ENCODE peak calls at places on chromosomes 12 and 14, in seven cellular contexts. One of them, this sample, is unnamed.
A peak's percentile ranks its signal among the peaks of the same experiment; 100 is the strongest.

GRCh38 chr14:88040141-88040540 is 35.2 kb downstream of the GPR65 start:
- DNase-seq in lung: no peak
- DNase-seq in BE2C: no peak
- DNase-seq in HCT116: no peak
- DNase-seq in A549: no peak
- DNase-seq in lower lobe of right lung: no peak
- DNase-seq in HL-60: no peak
- DNase-seq in this sample: no peak

GRCh38 chr14:102782974-102783373 is 5.7 kb downstream of the TRAF3 start:
- DNase-seq in BE2C: no peak
- DNase-seq in A549: no peak
- DNase-seq in lower lobe of right lung: no peak
- DNase-seq in HL-60: no peak
- DNase-seq in HCT116: no peak
- DNase-seq in lung: no peak
- DNase-seq in this sample: no peak

GRCh38 chr12:26373606-26374495 is 178.5 kb downstream of the SSPN start:
- DNase-seq in lung: no peak
- DNase-seq in HCT116: no peak
- DNase-seq in A549: no peak
- DNase-seq in HL-60: no peak
- DNase-seq in lower lobe of right lung: no peak
- DNase-seq in BE2C: no peak
- DNase-seq in this sample: peak; percentile 7

GRCh38 chr12:71661977-71662522 is 1.6 kb downstream of the ZFC3H1 start:
- DNase-seq in lung: no peak
- DNase-seq in BE2C: no peak
- DNase-seq in HL-60: no peak
- DNase-seq in A549: no peak
- DNase-seq in lower lobe of right lung: no peak
- DNase-seq in HCT116: no peak
- DNase-seq in this sample: peak; percentile 66

GRCh38 chr12:90490355-90490754 is 464.6 kb downstream of the CCER1 start:
- DNase-seq in BE2C: no peak
- DNase-seq in HL-60: no peak
- DNase-seq in lung: no peak
- DNase-seq in HCT116: no peak
- DNase-seq in A549: no peak
- DNase-seq in lower lobe of right lung: no peak
- DNase-seq in this sample: no peak

GRCh38 chr12:100706029-100706428 is 88.5 kb upstream of the ANO4 start:
- DNase-seq in HCT116: peak; percentile 21
- DNase-seq in BE2C: no peak
- DNase-seq in A549: peak; percentile 39
- DNase-seq in lung: no peak
- DNase-seq in HL-60: no peak
- DNase-seq in lower lobe of right lung: no peak
- DNase-seq in this sample: peak; percentile 52

GRCh38 chr14:65336191-65336591 is 76.3 kb upstream of the FUT8 start:
- DNase-seq in A549: no peak
- DNase-seq in BE2C: no peak
- DNase-seq in HL-60: no peak
- DNase-seq in HCT116: no peak
- DNase-seq in lower lobe of right lung: no peak
- DNase-seq in lung: no peak
- DNase-seq in this sample: peak; percentile 71

GRCh38 chr12:104691661-104692334 is 235.1 kb downstream of the CHST11 start:
- DNase-seq in HL-60: no peak
- DNase-seq in lower lobe of right lung: no peak
- DNase-seq in HCT116: no peak
- DNase-seq in A549: no peak
- DNase-seq in lung: no peak
- DNase-seq in BE2C: no peak
- DNase-seq in this sample: no peak

GRCh38 chr12:11829764-11830194 is 180.3 kb downstream of the ETV6 start:
- DNase-seq in HL-60: no peak
- DNase-seq in A549: no peak
- DNase-seq in lower lobe of right lung: no peak
- DNase-seq in BE2C: no peak
- DNase-seq in HCT116: no peak
- DNase-seq in lung: no peak
- DNase-seq in this sample: no peak

GRCh38 chr12:47905313-47905730 is 528 bp upstream of the VDR start:
- DNase-seq in HL-60: no peak
- DNase-seq in A549: no peak
- DNase-seq in HCT116: no peak
- DNase-seq in lung: peak; percentile 75
- DNase-seq in BE2C: no peak
- DNase-seq in lower lobe of right lung: peak; percentile 81
- DNase-seq in this sample: no peak

GRCh38 chr12:106284294-106285105 is 18.0 kb upstream of the TCP11L2 start:
- DNase-seq in HCT116: no peak
- DNase-seq in lower lobe of right lung: no peak
- DNase-seq in lung: no peak
- DNase-seq in A549: no peak
- DNase-seq in HL-60: no peak
- DNase-seq in BE2C: no peak
- DNase-seq in this sample: no peak

GRCh38 chr12:131018808-131019397 is 65.2 kb downstream of the ADGRD1 start:
- DNase-seq in lower lobe of right lung: no peak
- DNase-seq in lung: no peak
- DNase-seq in HCT116: no peak
- DNase-seq in BE2C: no peak
- DNase-seq in A549: no peak
- DNase-seq in HL-60: no peak
- DNase-seq in this sample: no peak

GRCh38 chr14:72685456-72685855 is 208.4 kb downstream of the DPF3 start:
- DNase-seq in A549: no peak
- DNase-seq in HL-60: no peak
- DNase-seq in lung: no peak
- DNase-seq in lower lobe of right lung: no peak
- DNase-seq in HCT116: no peak
- DNase-seq in BE2C: no peak
- DNase-seq in this sample: no peak

GRCh38 chr14:70714055-70714550 is 72.4 kb downstream of the TTC9 start:
- DNase-seq in A549: peak; percentile 70
- DNase-seq in HL-60: no peak
- DNase-seq in lung: no peak
- DNase-seq in lower lobe of right lung: no peak
- DNase-seq in HCT116: peak; percentile 54
- DNase-seq in BE2C: peak; percentile 60
- DNase-seq in this sample: peak; percentile 74

GRCh38 chr14:50044040-50044651 is 72.2 kb downstream of the VCPKMT start:
- DNase-seq in HCT116: no peak
- DNase-seq in HL-60: no peak
- DNase-seq in lower lobe of right lung: no peak
- DNase-seq in BE2C: no peak
- DNase-seq in A549: no peak
- DNase-seq in lung: no peak
- DNase-seq in this sample: no peak

GRCh38 chr14:55430024-55430690 is 10.3 kb downstream of the TBPL2 start:
- DNase-seq in HL-60: no peak
- DNase-seq in lower lobe of right lung: no peak
- DNase-seq in HCT116: peak; percentile 66
- DNase-seq in lung: peak; percentile 43
- DNase-seq in A549: peak; percentile 79
- DNase-seq in BE2C: peak; percentile 52
- DNase-seq in this sample: peak; percentile 92

GRCh38 chr12:5785601-5786000 is 159.5 kb downstream of the ANO2 start:
- DNase-seq in A549: no peak
- DNase-seq in HCT116: no peak
- DNase-seq in BE2C: no peak
- DNase-seq in lung: no peak
- DNase-seq in HL-60: no peak
- DNase-seq in lower lobe of right lung: no peak
- DNase-seq in this sample: no peak

GRCh38 chr14:83826838-83827237 is 1703.1 kb upstream of the FLRT2 start:
- DNase-seq in HCT116: no peak
- DNase-seq in lung: no peak
- DNase-seq in A549: peak; percentile 6
- DNase-seq in BE2C: no peak
- DNase-seq in lower lobe of right lung: no peak
- DNase-seq in HL-60: no peak
- DNase-seq in this sample: peak; percentile 49
- H3K4me3 ChIP-seq in HCT116: no peak overlapping the region
- H3K4me3 ChIP-seq in lung: no peak overlapping the region
- H3K4me3 ChIP-seq in A549: no peak overlapping the region
- H3K4me3 ChIP-seq in BE2C: no peak overlapping the region
- H3K4me3 ChIP-seq in lower lobe of right lung: no peak overlapping the region
- H3K4me3 ChIP-seq in HL-60: no peak overlapping the region
- H3K4me3 ChIP-seq in this sample: no peak overlapping the region

GRCh38 chr12:51820721-51821422 is 27.6 kb downstream of the FIGNL2 start:
- DNase-seq in HL-60: peak; percentile 28
- DNase-seq in HCT116: no peak
- DNase-seq in lower lobe of right lung: peak; percentile 78
- DNase-seq in A549: peak; percentile 86
- DNase-seq in lung: no peak
- DNase-seq in BE2C: peak; percentile 88
- DNase-seq in this sample: no peak
- TF ChIP-seq CTCF in HL-60: no peak
- TF ChIP-seq CTCF in HCT116: no peak
- TF ChIP-seq CTCF in lower lobe of right lung: peak; percentile 28
- TF ChIP-seq CTCF in A549: peak; percentile 88
- TF ChIP-seq CTCF in lung: peak; percentile 9
- TF ChIP-seq CTCF in BE2C: peak; percentile 2
- TF ChIP-seq CTCF in this sample: no peak

GRCh38 chr12:94208433-94208921 is 60.1 kb downstream of the PLXNC1 start:
- DNase-seq in BE2C: no peak
- DNase-seq in A549: no peak
- DNase-seq in lung: no peak
- DNase-seq in HCT116: no peak
- DNase-seq in HL-60: no peak
- DNase-seq in lower lobe of right lung: no peak
- DNase-seq in this sample: no peak
- H3K4me3 ChIP-seq in BE2C: no peak overlapping the region
- H3K4me3 ChIP-seq in A549: no peak overlapping the region
- H3K4me3 ChIP-seq in lung: no peak overlapping the region
- H3K4me3 ChIP-seq in HCT116: no peak overlapping the region
- H3K4me3 ChIP-seq in HL-60: no peak overlapping the region
- H3K4me3 ChIP-seq in lower lobe of right lung: peak overlapping the region; percentile 24
- H3K4me3 ChIP-seq in this sample: no peak overlapping the region

DNA sequence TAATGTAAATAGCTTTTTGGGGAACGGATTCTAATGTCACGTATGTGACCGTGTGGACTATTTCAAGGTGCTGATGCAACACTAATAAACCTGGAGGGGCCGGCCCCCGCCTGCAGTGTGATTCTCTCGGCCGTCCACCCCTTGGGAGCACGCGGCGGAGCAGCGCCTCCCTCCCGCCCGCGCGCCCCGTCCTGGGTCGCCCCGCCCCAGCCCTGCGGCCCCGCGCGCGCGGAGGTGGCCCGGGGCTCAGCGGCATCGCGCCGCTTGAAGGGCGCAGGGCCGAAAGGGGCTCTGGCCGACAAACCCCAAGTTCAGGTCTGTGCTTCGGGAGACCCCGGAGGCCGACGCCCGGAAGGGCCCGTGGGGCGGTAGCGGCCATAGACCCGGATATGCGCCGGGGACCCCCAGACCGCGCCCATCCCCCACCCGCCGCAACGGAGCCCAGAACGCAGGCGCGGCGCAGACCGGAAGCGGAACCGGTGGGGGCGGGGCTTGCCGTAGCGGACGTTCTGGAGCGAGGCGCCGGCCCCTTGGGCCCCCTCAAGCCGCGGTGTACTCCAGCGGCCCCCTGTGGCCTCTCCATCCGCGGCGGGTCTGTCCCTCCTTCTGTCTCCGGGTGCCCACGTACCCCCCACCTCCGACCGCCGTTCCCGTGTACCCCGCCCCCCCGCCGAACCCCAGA is at the start of gene TEX22:
- DNase-seq in HCT116: peak; percentile 31
- DNase-seq in BE2C: peak; percentile 96
- DNase-seq in HL-60: peak; percentile 82
- DNase-seq in lower lobe of right lung: peak; percentile 94
- DNase-seq in A549: peak; percentile 80
- DNase-seq in lung: peak; percentile 88
- DNase-seq in this sample: peak; percentile 80
- TF ChIP-seq CTCF in HCT116: no peak
- TF ChIP-seq CTCF in BE2C: peak; percentile 20
- TF ChIP-seq CTCF in HL-60: no peak
- TF ChIP-seq CTCF in lower lobe of right lung: peak; percentile 35
- TF ChIP-seq CTCF in A549: no peak
- TF ChIP-seq CTCF in lung: no peak
- TF ChIP-seq CTCF in this sample: no peak

DNA sequence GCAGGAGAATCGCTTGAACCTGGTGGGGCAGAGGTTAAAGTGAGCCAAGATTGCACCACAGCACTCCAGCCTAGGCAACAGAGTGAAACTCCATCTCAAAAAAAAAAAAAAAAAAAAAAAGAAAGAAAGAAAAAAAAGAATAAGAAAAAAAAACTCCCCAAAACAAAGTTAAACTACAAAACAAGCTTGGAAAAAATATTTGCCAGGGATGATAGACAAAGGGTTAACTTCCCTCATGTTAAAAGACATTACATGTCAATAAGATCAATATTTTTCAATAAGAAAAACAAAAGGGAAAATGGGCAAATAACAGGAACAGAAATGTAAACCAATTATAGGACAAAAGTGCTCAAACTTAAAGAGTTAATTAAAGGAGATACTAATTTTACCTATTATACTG is 26.4 kb upstream of the HIGD1C start:
- DNase-seq in HCT116: no peak
- DNase-seq in HL-60: no peak
- DNase-seq in lung: no peak
- DNase-seq in BE2C: no peak
- DNase-seq in A549: no peak
- DNase-seq in lower lobe of right lung: no peak
- DNase-seq in this sample: no peak
- H3K4me3 ChIP-seq in HCT116: no peak overlapping the region
- H3K4me3 ChIP-seq in HL-60: no peak overlapping the region
- H3K4me3 ChIP-seq in lung: no peak overlapping the region
- H3K4me3 ChIP-seq in BE2C: peak overlapping the region; percentile 98
- H3K4me3 ChIP-seq in A549: no peak overlapping the region
- H3K4me3 ChIP-seq in lower lobe of right lung: peak overlapping the region; percentile 84
- H3K4me3 ChIP-seq in this sample: peak overlapping the region; percentile 72

GRCh38 chr12:108305520-108305919 is 33.6 kb downstream of the CMKLR1 start:
- DNase-seq in BE2C: peak; percentile 84
- DNase-seq in lung: peak; percentile 73
- DNase-seq in HCT116: no peak
- DNase-seq in HL-60: no peak
- DNase-seq in lower lobe of right lung: peak; percentile 83
- DNase-seq in A549: no peak
- DNase-seq in this sample: peak; percentile 86

GRCh38 chr12:108306014-108306501 is 33.1 kb downstream of the CMKLR1 start:
- DNase-seq in HCT116: no peak
- DNase-seq in HL-60: no peak
- DNase-seq in lung: no peak
- DNase-seq in A549: no peak
- DNase-seq in BE2C: no peak
- DNase-seq in lower lobe of right lung: no peak
- DNase-seq in this sample: peak; percentile 72

GRCh38 chr12:108306506-108306905 is 32.6 kb downstream of the CMKLR1 start:
- DNase-seq in A549: no peak
- DNase-seq in lower lobe of right lung: no peak
- DNase-seq in HCT116: no peak
- DNase-seq in BE2C: no peak
- DNase-seq in lung: no peak
- DNase-seq in HL-60: no peak
- DNase-seq in this sample: no peak

GRCh38 chr12:108308432-108308831 is 30.7 kb downstream of the CMKLR1 start:
- DNase-seq in BE2C: no peak
- DNase-seq in HL-60: no peak
- DNase-seq in lower lobe of right lung: no peak
- DNase-seq in HCT116: no peak
- DNase-seq in lung: no peak
- DNase-seq in A549: no peak
- DNase-seq in this sample: peak; percentile 34

GRCh38 chr12:108307006-108307405 is 32.1 kb downstream of the CMKLR1 start:
- DNase-seq in lower lobe of right lung: no peak
- DNase-seq in HCT116: no peak
- DNase-seq in lung: no peak
- DNase-seq in BE2C: no peak
- DNase-seq in A549: no peak
- DNase-seq in HL-60: no peak
- DNase-seq in this sample: peak; percentile 62
- TF ChIP-seq CTCF in lower lobe of right lung: no peak
- TF ChIP-seq CTCF in HCT116: no peak
- TF ChIP-seq CTCF in lung: no peak
- TF ChIP-seq CTCF in BE2C: no peak
- TF ChIP-seq CTCF in A549: no peak
- TF ChIP-seq CTCF in HL-60: no peak
- TF ChIP-seq CTCF in this sample: no peak